ENCODE peak calls at places on chromosomes 1 and 21, in four cellular contexts. G, P, D and J are unnamed samples.

GRCh38 chr1:12359734-12360133 is 129.9 kb downstream of the VPS13D start:
- DNase-seq in G (no peak), P (no peak), D (no peak), J (no peak)

GRCh38 chr1:20233866-20234265 is 47.5 kb upstream of the PLA2G2C start:
- DNase-seq in G (no peak), P (no peak), D (no peak), J (no peak)

GRCh38 chr1:116852910-116853309 is 56.8 kb upstream of the PTGFRN start:
- DNase-seq in G (no peak), P (no peak), D (no peak), J (no peak)

GRCh38 chr1:37477198-37477931 is 3.0 kb downstream of the ZC3H12A start:
- DNase-seq in G (peak; percentile 77), P (peak; percentile 87), D (peak; percentile 87), J (peak; percentile 82)

GRCh38 chr1:118588566-118588965 is 399.6 kb downstream of the TBX15 start:
- DNase-seq in G (no peak), P (no peak), D (no peak), J (no peak)

GRCh38 chr1:170027760-170028159 is 46.7 kb downstream of the KIFAP3 start:
- DNase-seq in G (no peak), P (no peak), D (no peak), J (no peak)

GRCh38 chr1:197808843-197809242 is 33.6 kb upstream of the DENND1B start:
- DNase-seq in G (no peak), P (no peak), D (no peak), J (no peak)

GRCh38 chr1:182069028-182069466 is 7.5 kb upstream of the ZNF648 start:
- DNase-seq in G (peak; percentile 21), P (no peak), D (peak; percentile 54), J (peak; percentile 61)

GRCh38 chr1:67053535-67053784 is 488 bp downstream of the SLC35D1 start:
- DNase-seq in G (peak; percentile 63), P (no peak), D (peak; percentile 79), J (peak; percentile 73)

GRCh38 chr1:19960621-19961020 is 18.8 kb downstream of the PLA2G2A start:
- DNase-seq in G (no peak), P (peak; percentile 9), D (no peak), J (no peak)

GRCh38 chr1:216750031-216750627 is 26.9 kb upstream of the ESRRG start:
- DNase-seq in G (peak; percentile 59), P (no peak), D (no peak), J (peak; percentile 69)

GRCh38 chr1:16367968-16368910 is 1.2 kb downstream of the SZRD1 start:
- DNase-seq in G (peak; percentile 71), P (no peak), D (no peak), J (no peak)

GRCh38 chr1:178096421-178096820 is 2.5 kb downstream of the RASAL2 start:
- DNase-seq in G (no peak), P (no peak), D (no peak), J (no peak)

GRCh38 chr1:201565024-201565730 is 26.2 kb downstream of the NAV1 start:
- DNase-seq in G (no peak), P (no peak), D (no peak), J (no peak)

GRCh38 chr1:151994956-151995355 is 1.3 kb upstream of the S100A10 start:
- DNase-seq in G (peak; percentile 62), P (no peak), D (no peak), J (peak; percentile 25)

GRCh38 chr1:179305450-179305849 is 11.9 kb downstream of the SOAT1 start:
- DNase-seq in G (peak; percentile 30), P (no peak), D (no peak), J (no peak)

GRCh38 chr1:17606826-17607440 is 67.4 kb downstream of the ARHGEF10L start:
- DNase-seq in G (peak; percentile 51), P (peak; percentile 20), D (peak; percentile 77), J (peak; percentile 79)

GRCh38 chr1:60831780-60832179 is 250.6 kb upstream of the NFIA start:
- DNase-seq in G (no peak), P (no peak), D (no peak), J (peak; percentile 6)

GRCh38 chr1:56396524-56397067 is 182.8 kb downstream of the PLPP3 start:
- DNase-seq in G (no peak), P (no peak), D (no peak), J (peak; percentile 10)

GRCh38 chr21:45993210-45994085 is 11.9 kb downstream of the COL6A1 start:
- DNase-seq in G (no peak), P (no peak), D (peak; percentile 10), J (no peak)

GRCh38 chr1:15345711-15346355 is 63.9 kb upstream of the EFHD2 start:
- DNase-seq in G (peak; percentile 46), P (peak; percentile 11), D (peak; percentile 67), J (peak; percentile 88)

GRCh38 chr1:31703431-31704260 is at the start of gene COL16A1:
- DNase-seq in G (peak; percentile 16), P (no peak), D (peak; percentile 63), J (peak; percentile 15)